ENCODE peak calls at places on chromosomes 7 and 10, in nine cellular contexts. S is stimulated activated CD8-positive, alpha-beta memory T cell treated with anti-CD3 and anti-CD28 coated beads, Interleukin-4, amount 100 ng/mL, for 1 hour; M is glutamatergic neuron; X is activated T-cell treated with anti-CD3 and anti-CD28 coated beads, Interleukin-2, amount 50 U/mL, for 24 hours; K is foreskin fibroblast; R is tibial artery; B is NCI-H460; I is fibroblast of lung; Z is effector memory CD4-positive, alpha-beta T cell. V is an unnamed sample.

GRCh38 chr7:30157217-30157616 is 22.4 kb downstream of the MTURN start:
- DNase-seq in S (no peak), M (no peak), X (peak), K (no peak), R (no peak), B (no peak), I (no peak), Z (no peak), V (no peak)

GRCh38 chr7:150753826-150754603 is 16.8 kb downstream of the GIMAP5 start:
- DNase-seq in S (no peak), M (no peak), X (peak), K (no peak), R (no peak), B (no peak), I (no peak), Z (no peak), V (no peak)

GRCh38 chr10:110500515-110500905 is 2.8 kb downstream of the DUSP5 start:
- DNase-seq in S (no peak), M (no peak), X (no peak), K (peak), R (no peak), B (no peak), I (peak), Z (no peak), V (no peak)

GRCh38 chr7:148909560-148909959 is 25.5 kb upstream of the EZH2 start:
- DNase-seq in S (no peak), M (no peak), X (peak), K (peak), R (no peak), B (no peak), I (no peak), Z (no peak), V (no peak)

GRCh38 chr7:151432658-151433521 is 7.1 kb downstream of the CRYGN start:
- DNase-seq in S (no peak), M (no peak), X (peak), K (no peak), R (no peak), B (no peak), I (no peak), Z (peak), V (no peak)

GRCh38 chr10:128854965-128855364 is 612.1 kb upstream of the MGMT start:
- DNase-seq in S (no peak), M (no peak), X (no peak), K (no peak), R (peak), B (no peak), I (peak), Z (no peak), V (no peak)

GRCh38 chr10:132337019-132337418 is 5.0 kb downstream of the LRRC27 start:
- DNase-seq in S (no peak), M (no peak), X (peak), K (no peak), R (peak), B (peak), I (peak), Z (no peak), V (no peak)

GRCh38 chr10:114908896-114909295 is 29.1 kb upstream of the TRUB1 start:
- DNase-seq in S (no peak), M (no peak), X (no peak), K (no peak), R (no peak), B (no peak), I (peak), Z (no peak), V (no peak)

GRCh38 chr7:120794100-120794729 is 63.7 kb downstream of the TSPAN12 start:
- DNase-seq in S (no peak), M (no peak), X (no peak), K (peak), R (no peak), B (no peak), I (peak), Z (no peak), V (no peak)

GRCh38 chr7:30887464-30887872 is 24.2 kb upstream of the AQP1 start:
- DNase-seq in S (no peak), M (no peak), X (no peak), K (no peak), R (no peak), B (no peak), I (no peak), Z (no peak), V (no peak)

GRCh38 chr7:25559581-25560367 is 331.5 kb upstream of the NPVF start:
- DNase-seq in S (no peak), M (no peak), X (no peak), K (no peak), R (no peak), B (no peak), I (no peak), Z (no peak), V (no peak)

GRCh38 chr7:16647435-16647960 is 1.5 kb downstream of the BZW2 start:
- DNase-seq in S (no peak), M (no peak), X (no peak), K (no peak), R (no peak), B (no peak), I (peak), Z (no peak), V (no peak)

GRCh38 chr10:31036209-31036608 is 4.5 kb upstream of the ZNF438 start:
- DNase-seq in S (no peak), M (peak), X (no peak), K (peak), R (no peak), B (no peak), I (peak), Z (no peak), V (no peak)

GRCh38 chr10:43120948-43121290 is 17.3 kb upstream of the CSGALNACT2 start:
- DNase-seq in S (no peak), M (no peak), X (peak), K (no peak), R (peak), B (no peak), I (peak), Z (no peak), V (peak)

GRCh38 chr7:1961776-1962276 is 270.9 kb downstream of the MAD1L1 start:
- DNase-seq in S (peak), M (no peak), X (peak), K (peak), R (no peak), B (no peak), I (peak), Z (peak), V (no peak)

GRCh38 chr10:46248651-46249131 is 38.1 kb upstream of the ANTXRL start:
- DNase-seq in S (no peak), M (no peak), X (peak), K (no peak), R (peak), B (no peak), I (no peak), Z (no peak), V (no peak)

GRCh38 chr7:84042110-84042539 is 152.5 kb downstream of the SEMA3A start:
- DNase-seq in S (no peak), M (no peak), X (no peak), K (peak), R (no peak), B (peak), I (peak), Z (no peak), V (no peak)

GRCh38 chr10:82867056-82867455 is 992.1 kb downstream of the NRG3 start:
- DNase-seq in S (no peak), M (no peak), X (no peak), K (no peak), R (no peak), B (no peak), I (no peak), Z (no peak), V (no peak)

GRCh38 chr7:30285531-30286284 is 1.3 kb downstream of the ZNRF2 start:
- DNase-seq in S (no peak), M (peak), X (peak), K (peak), R (peak), B (no peak), I (peak), Z (peak), V (peak)

GRCh38 chr7:157389951-157390730 is 53.3 kb downstream of the DNAJB6 start:
- DNase-seq in S (peak), M (peak), X (no peak), K (no peak), R (peak), B (no peak), I (peak), Z (no peak), V (no peak)

GRCh38 chr7:129851174-129851573 is 101.6 kb downstream of the UBE2H start:
- DNase-seq in S (no peak), M (no peak), X (no peak), K (no peak), R (no peak), B (no peak), I (no peak), Z (no peak), V (no peak)

GRCh38 chr7:55439627-55440026 is 74.5 kb downstream of the LANCL2 start:
- DNase-seq in S (no peak), M (no peak), X (no peak), K (peak), R (no peak), B (no peak), I (peak), Z (no peak), V (no peak)

GRCh38 chr7:24123061-24123460 is 160.9 kb upstream of the NPY start:
- DNase-seq in S (no peak), M (no peak), X (no peak), K (no peak), R (no peak), B (no peak), I (peak), Z (no peak), V (no peak)

GRCh38 chr7:54989826-54990225 is 29.0 kb upstream of the EGFR start:
- DNase-seq in S (no peak), M (no peak), X (no peak), K (peak), R (no peak), B (no peak), I (no peak), Z (no peak), V (no peak)

GRCh38 chr7:152313879-152314604 is 121.8 kb downstream of the KMT2C start:
- DNase-seq in S (no peak), M (no peak), X (no peak), K (peak), R (no peak), B (peak), I (peak), Z (no peak), V (no peak)

GRCh38 chr10:37495415-37495814 is 362.0 kb downstream of the ZNF248 start:
- DNase-seq in S (no peak), M (no peak), X (no peak), K (no peak), R (no peak), B (no peak), I (no peak), Z (no peak), V (no peak)

GRCh38 chr10:78357027-78357672 is 323.5 kb downstream of the RPS24 start:
- DNase-seq in S (no peak), M (no peak), X (no peak), K (no peak), R (no peak), B (no peak), I (no peak), Z (no peak), V (no peak)

GRCh38 chr7:17274551-17275245 is 23.8 kb upstream of the AHR start:
- DNase-seq in S (no peak), M (no peak), X (no peak), K (peak), R (no peak), B (no peak), I (peak), Z (no peak), V (no peak)

GRCh38 chr7:34133983-34134782 is 228.8 kb downstream of the BMPER start:
- DNase-seq in S (no peak), M (peak), X (no peak), K (peak), R (peak), B (peak), I (peak), Z (no peak), V (no peak)

GRCh38 chr7:156493942-156494341 is 146.6 kb upstream of the RNF32 start:
- DNase-seq in S (no peak), M (no peak), X (no peak), K (peak), R (no peak), B (no peak), I (peak), Z (no peak), V (no peak)

GRCh38 chr7:24788956-24789576 is 31.8 kb upstream of the GSDME start:
- DNase-seq in S (no peak), M (no peak), X (no peak), K (no peak), R (no peak), B (no peak), I (no peak), Z (no peak), V (no peak)